ENCODE peak calls at places on chromosome 18, in five cellular contexts. B is left lung; R is gastrocnemius medialis; Q is fibroblast of lung; A is CD8-positive, alpha-beta T cell. E is an unnamed sample.

GRCh38 chr18:79507076-79507545 is 111.4 kb downstream of the NFATC1 start:
- DNase-seq in B (peak; percentile 82), R (peak; percentile 52), Q (peak; percentile 75), A (peak; percentile 42), E (peak; percentile 53)

GRCh38 chr18:32771871-32772499 is 838 bp downstream of the KLHL14 start:
- DNase-seq in B (peak; percentile 70), R (no peak), Q (no peak), A (no peak), E (no peak)

GRCh38 chr18:77201508-77201907 is 48.1 kb upstream of the GALR1 start:
- DNase-seq in B (no peak), R (no peak), Q (no peak), A (no peak), E (no peak)

GRCh38 chr18:78542204-78542603 is 437.4 kb upstream of the SALL3 start:
- DNase-seq in B (peak; percentile 88), R (no peak), Q (no peak), A (no peak), E (peak; percentile 89)

GRCh38 chr18:74242451-74243096 is 49.2 kb downstream of the CYB5A start:
- DNase-seq in B (no peak), R (no peak), Q (no peak), A (no peak), E (peak; percentile 64)

GRCh38 chr18:49055787-49056186 is 105.0 kb upstream of the SMAD7 start:
- DNase-seq in B (peak; percentile 92), R (peak; percentile 20), Q (peak; percentile 73), A (no peak), E (peak; percentile 28)

GRCh38 chr18:67215686-67216085 is 300.8 kb downstream of the DSEL start:
- DNase-seq in B (peak; percentile 76), R (no peak), Q (no peak), A (no peak), E (peak; percentile 23)

GRCh38 chr18:31711365-31712035 is 27.1 kb upstream of the B4GALT6 start:
- DNase-seq in B (no peak), R (no peak), Q (no peak), A (no peak), E (no peak)

GRCh38 chr18:26806224-26806623 is 59.3 kb downstream of the AQP4 start:
- DNase-seq in B (no peak), R (no peak), Q (no peak), A (no peak), E (peak; percentile 78)

GRCh38 chr18:26803643-26804042 is 61.9 kb downstream of the AQP4 start:
- DNase-seq in B (no peak), R (no peak), Q (no peak), A (no peak), E (no peak)

GRCh38 chr18:26802330-26803200 is 62.9 kb downstream of the AQP4 start:
- DNase-seq in B (no peak), R (no peak), Q (no peak), A (no peak), E (no peak)

DNA sequence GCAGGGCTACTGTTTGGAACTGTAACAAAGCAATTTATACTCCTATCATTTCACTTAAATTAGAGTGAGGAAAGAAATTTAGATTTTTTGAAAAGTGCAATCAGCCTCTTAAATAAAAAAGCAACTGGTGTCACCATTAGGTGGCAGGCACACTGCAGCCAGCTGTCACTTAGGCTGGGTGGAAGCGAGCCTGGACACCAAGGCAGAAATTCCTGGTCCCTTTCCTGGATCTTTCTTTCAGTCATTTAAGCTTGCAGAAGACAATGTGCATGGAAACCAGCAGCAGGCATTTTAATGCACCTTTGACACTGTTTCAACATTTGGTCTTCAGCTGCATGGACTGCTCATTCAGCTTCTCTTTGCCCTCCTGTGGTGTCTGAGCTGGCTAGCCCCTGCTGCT is 61.0 kb downstream of the AQP4 start:
- DNase-seq in B (no peak), R (no peak), Q (no peak), A (no peak), E (peak; percentile 39)
- TF ChIP-seq CTCF in B (no peak), R (no peak), Q (no peak), A (no peak), E (no peak)

GRCh38 chr18:45723921-45724320 is at the start of gene SLC14A1:
- DNase-seq in B (no peak), R (no peak), Q (no peak), A (no peak), E (no peak)
- H3K4me3 ChIP-seq in B (no peak within 1 kb of the TSS), R (no peak within 1 kb of the TSS), Q (peak within 1 kb of the TSS; percentile 27), A (no peak within 1 kb of the TSS), E (no peak within 1 kb of the TSS)

GRCh38 chr18:24983566-24983965 is 368.4 kb downstream of the ZNF521 start:
- DNase-seq in B (no peak), R (no peak), Q (no peak), A (no peak), E (no peak)

GRCh38 chr18:24985616-24986015 is 366.4 kb downstream of the ZNF521 start:
- DNase-seq in B (no peak), R (no peak), Q (peak; percentile 22), A (no peak), E (no peak)

GRCh38 chr18:24987271-24987932 is 364.6 kb downstream of the ZNF521 start:
- DNase-seq in B (no peak), R (peak; percentile 82), Q (peak; percentile 23), A (no peak), E (no peak)

GRCh38 chr18:24987933-24988840 is 363.8 kb downstream of the ZNF521 start:
- DNase-seq in B (no peak), R (peak; percentile 87), Q (no peak), A (no peak), E (no peak)

DNA sequence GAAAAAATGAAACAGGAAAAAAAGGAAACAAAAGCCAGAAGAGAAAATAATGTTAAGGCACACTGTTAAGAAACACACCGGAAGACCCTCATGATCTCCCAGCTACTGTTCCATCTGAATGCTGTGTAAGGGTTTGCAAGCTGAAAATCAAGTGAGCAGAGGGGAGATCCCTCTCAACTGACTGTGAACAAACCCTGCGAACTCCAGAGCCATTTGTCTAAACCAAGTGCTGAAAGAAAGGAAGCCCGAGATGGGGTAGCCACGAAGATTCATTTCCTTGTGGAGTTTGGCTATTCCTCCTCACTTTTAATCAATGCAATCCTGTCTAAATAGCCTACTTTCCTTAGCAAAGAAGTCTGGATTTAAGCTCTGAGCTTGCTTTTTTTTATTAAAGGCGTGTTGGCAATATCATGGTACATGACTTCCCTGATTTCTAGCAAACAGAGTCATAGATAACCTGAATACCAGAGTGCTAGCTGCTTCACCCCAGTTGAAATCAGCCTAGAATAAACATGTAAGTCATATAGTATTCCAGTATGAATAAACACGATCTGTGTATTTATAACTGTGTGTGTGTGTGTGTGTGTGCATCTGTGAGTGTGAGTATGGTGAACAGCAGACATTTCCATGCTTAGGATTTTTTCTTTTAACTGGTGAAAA is 365.2 kb downstream of the ZNF521 start:
- DNase-seq in B (no peak), R (no peak), Q (peak; percentile 4), A (no peak), E (no peak)
- H3K27ac ChIP-seq in B (peak overlapping the region; percentile 70), R (peak overlapping the region; percentile 82), Q (no peak overlapping the region), A (no peak overlapping the region), E (no peak overlapping the region)

DNA sequence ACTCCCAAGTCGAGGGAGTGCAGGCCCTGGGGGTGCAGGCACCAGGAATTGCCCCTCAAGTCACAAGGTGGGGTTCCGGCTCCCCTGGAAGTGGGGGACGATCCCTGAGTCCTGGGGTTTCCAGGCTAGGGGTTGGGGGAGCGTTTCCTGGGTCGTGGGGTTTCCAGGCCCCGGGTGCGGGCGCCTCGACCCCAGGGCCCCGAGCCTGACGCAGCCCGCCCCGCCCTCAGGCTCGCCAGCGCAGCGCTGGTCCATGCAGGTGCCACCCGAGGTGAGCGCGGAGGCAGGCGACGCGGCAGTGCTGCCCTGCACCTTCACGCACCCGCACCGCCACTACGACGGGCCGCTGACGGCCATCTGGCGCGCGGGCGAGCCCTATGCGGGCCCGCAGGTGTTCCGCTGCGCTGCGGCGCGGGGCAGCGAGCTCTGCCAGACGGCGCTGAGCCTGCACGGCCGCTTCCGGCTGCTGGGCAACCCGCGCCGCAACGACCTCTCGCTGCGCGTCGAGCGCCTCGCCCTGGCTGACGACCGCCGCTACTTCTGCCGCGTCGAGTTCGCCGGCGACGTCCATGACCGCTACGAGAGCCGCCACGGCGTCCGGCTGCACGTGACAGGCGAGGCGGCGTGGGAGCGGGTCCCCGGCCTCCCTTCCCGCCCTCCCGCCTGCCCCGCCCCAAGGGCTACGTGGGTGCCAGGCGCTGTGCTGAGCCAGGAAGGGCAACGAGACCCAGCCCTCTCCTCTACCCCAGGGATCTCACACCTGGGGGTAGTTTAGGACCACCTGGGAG is 12.0 kb downstream of the SIGLEC15 start:
- DNase-seq in B (peak; percentile 90), R (no peak), Q (peak; percentile 58), A (peak; percentile 32), E (peak; percentile 49)
- TF ChIP-seq CTCF in B (no peak), R (no peak), Q (peak; percentile 17), A (no peak), E (no peak)